ENCODE peak calls at places on chromosomes 2 and 18, in five cellular contexts. One of them, this sample, is unnamed.

GRCh38 chr2:190726255-190726654 is 77.4 kb downstream of the NAB1 start:
- DNase-seq in GM03348: no peak
- DNase-seq in GM20000: no peak
- DNase-seq in uterus: no peak
- DNase-seq in Caki2: no peak
- DNase-seq in this sample: no peak

GRCh38 chr2:128738446-128739110 is 419.9 kb upstream of the HS6ST1 start:
- DNase-seq in Caki2: no peak
- DNase-seq in uterus: no peak
- DNase-seq in GM20000: no peak
- DNase-seq in GM03348: no peak
- DNase-seq in this sample: peak; percentile 42

GRCh38 chr18:29234751-29235150 is 1057.8 kb upstream of the CDH2 start:
- DNase-seq in GM03348: no peak
- DNase-seq in Caki2: no peak
- DNase-seq in uterus: no peak
- DNase-seq in GM20000: no peak
- DNase-seq in this sample: no peak

GRCh38 chr18:67133669-67134068 is 382.9 kb downstream of the DSEL start:
- DNase-seq in GM03348: no peak
- DNase-seq in Caki2: no peak
- DNase-seq in uterus: no peak
- DNase-seq in GM20000: no peak
- DNase-seq in this sample: no peak

GRCh38 chr2:30666307-30666874 is 140.9 kb downstream of the CAPN13 start:
- DNase-seq in GM20000: no peak
- DNase-seq in Caki2: peak; percentile 87
- DNase-seq in uterus: peak; percentile 70
- DNase-seq in GM03348: peak; percentile 46
- DNase-seq in this sample: peak; percentile 58

GRCh38 chr2:237500681-237501424 is 13.8 kb downstream of the MLPH start:
- DNase-seq in GM20000: no peak
- DNase-seq in GM03348: peak; percentile 92
- DNase-seq in Caki2: peak; percentile 84
- DNase-seq in uterus: peak; percentile 41
- DNase-seq in this sample: no peak

GRCh38 chr2:50614056-50614455 is 417.9 kb downstream of the NRXN1 start:
- DNase-seq in Caki2: no peak
- DNase-seq in uterus: no peak
- DNase-seq in GM03348: no peak
- DNase-seq in GM20000: no peak
- DNase-seq in this sample: no peak

GRCh38 chr2:72271766-72272615 is 124.3 kb upstream of the CYP26B1 start:
- DNase-seq in GM03348: no peak
- DNase-seq in uterus: no peak
- DNase-seq in GM20000: no peak
- DNase-seq in Caki2: peak; percentile 65
- DNase-seq in this sample: no peak

GRCh38 chr2:225735844-225736243 is 336.3 kb downstream of the NYAP2 start:
- DNase-seq in uterus: peak; percentile 62
- DNase-seq in Caki2: peak; percentile 15
- DNase-seq in GM20000: no peak
- DNase-seq in GM03348: peak; percentile 42
- DNase-seq in this sample: no peak

GRCh38 chr18:48540329-48541025 is 1.6 kb downstream of the CTIF start:
- DNase-seq in GM20000: peak; percentile 82
- DNase-seq in Caki2: peak; percentile 46
- DNase-seq in GM03348: peak; percentile 84
- DNase-seq in uterus: peak; percentile 65
- DNase-seq in this sample: peak; percentile 74

This sample was measured in right atrium auricular region.